ENCODE peak calls at places on chromosomes 3 and 15, in ten cellular contexts. E is cardiac muscle cell, I is right lobe of liver, N is AG04450, K is left lung, Z is endothelial cell of umbilical vein, L is lower lobe of right lung, Y is Panc1, M is ovary, C is body of pancreas. H is an unnamed sample. For H3K9me3, the result is how much of the 10 kb centered on the place peaks cover.

GRCh38 chr15:38608682-38609081 is 44.1 kb upstream of the RASGRP1 start:
- DNase-seq in E (no peak), I (no peak), N (no peak), K (no peak), Z (no peak), L (no peak), Y (no peak), M (no peak), C (no peak), H (no peak)

GRCh38 chr15:69163124-69163669 is 2.8 kb downstream of the GLCE start:
- DNase-seq in E (no peak), I (no peak), N (no peak), K (no peak), Z (no peak), L (no peak), Y (no peak), M (no peak), C (no peak), H (no peak)

GRCh38 chr3:121834734-121835709 is at the start of the genes EAF2 and IQCB1:
- DNase-seq in E (peak), I (peak), N (peak), K (peak), Z (peak), L (peak), Y (peak), M (peak), C (peak), H (peak)

GRCh38 chr3:112007641-112008040 is 8.9 kb downstream of the TAGLN3 start:
- DNase-seq in E (peak), I (no peak), N (no peak), K (no peak), Z (no peak), L (no peak), Y (no peak), M (no peak), C (peak), H (no peak)

GRCh38 chr3:120364821-120365220 is 15.7 kb upstream of the LRRC58 start:
- DNase-seq in E (peak), I (no peak), N (no peak), K (no peak), Z (no peak), L (no peak), Y (no peak), M (no peak), C (no peak), H (no peak)

GRCh38 chr3:128549283-128550112 is 56.5 kb upstream of the GATA2 start:
- DNase-seq in E (peak), I (peak), N (peak), K (peak), Z (peak), L (peak), Y (no peak), M (peak), C (peak), H (peak)

GRCh38 chr15:70533931-70534742 is 229.2 kb downstream of the UACA start:
- DNase-seq in E (no peak), I (no peak), N (no peak), K (no peak), Z (no peak), L (no peak), Y (no peak), M (no peak), C (no peak), H (no peak)

GRCh38 chr3:181719298-181719859 is 7.7 kb downstream of the SOX2 start:
- DNase-seq in E (no peak), I (no peak), N (no peak), K (no peak), Z (no peak), L (no peak), Y (no peak), M (no peak), C (no peak), H (no peak)

GRCh38 chr3:126961191-126961790 is 21.6 kb upstream of the PLXNA1 start:
- DNase-seq in E (peak), I (peak), N (no peak), K (peak), Z (no peak), L (peak), Y (no peak), M (peak), C (peak), H (peak)

GRCh38 chr15:78364233-78364632 is 24.1 kb downstream of the CRABP1 start:
- DNase-seq in E (no peak), I (no peak), N (no peak), K (no peak), Z (no peak), L (peak), Y (no peak), M (no peak), C (no peak), H (no peak)

GRCh38 chr3:172367205-172368105 is 80.8 kb downstream of the GHSR start:
- DNase-seq in E (peak), I (no peak), N (no peak), K (no peak), Z (peak), L (no peak), Y (no peak), M (no peak), C (no peak), H (no peak)

GRCh38 chr3:136513367-136513766 is 238.8 kb downstream of the STAG1 start:
- DNase-seq in E (no peak), I (no peak), N (no peak), K (no peak), Z (no peak), L (no peak), Y (no peak), M (no peak), C (no peak), H (no peak)

GRCh38 chr3:125340121-125340520 is 35.0 kb downstream of the ZNF148 start:
- DNase-seq in E (no peak), I (no peak), N (no peak), K (no peak), Z (no peak), L (no peak), Y (no peak), M (no peak), C (no peak), H (no peak)

GRCh38 chr3:185767324-185767688 is 57.5 kb downstream of the IGF2BP2 start:
- DNase-seq in E (no peak), I (no peak), N (no peak), K (no peak), Z (no peak), L (no peak), Y (no peak), M (no peak), C (no peak), H (no peak)

GRCh38 chr15:100350434-100351226 is 8.9 kb upstream of the ADAMTS17 start:
- DNase-seq in E (peak), I (no peak), N (no peak), K (no peak), Z (no peak), L (no peak), Y (no peak), M (no peak), C (peak), H (no peak)

GRCh38 chr3:169613053-169613803 is 50.3 kb downstream of the MECOM start:
- DNase-seq in E (no peak), I (no peak), N (no peak), K (no peak), Z (peak), L (no peak), Y (no peak), M (no peak), C (peak), H (no peak)

GRCh38 chr15:51884517-51885236 is 55.2 kb downstream of the TMOD3 start:
- DNase-seq in E (no peak), I (no peak), N (no peak), K (no peak), Z (peak), L (no peak), Y (no peak), M (no peak), C (no peak), H (no peak)

GRCh38 chr3:129035360-129036233 is 25.0 kb upstream of the GP9 start:
- DNase-seq in E (no peak), I (no peak), N (no peak), K (no peak), Z (no peak), L (no peak), Y (no peak), M (peak), C (no peak), H (no peak)

GRCh38 chr3:126360046-126360713 is 3.0 kb upstream of the KLF15 start:
- DNase-seq in E (no peak), I (peak), N (no peak), K (peak), Z (no peak), L (peak), Y (no peak), M (peak), C (no peak), H (peak)

GRCh38 chr15:47987908-47988532 is 132.8 kb upstream of the SLC24A5 start:
- DNase-seq in E (peak), I (no peak), N (peak), K (no peak), Z (peak), L (no peak), Y (peak), M (no peak), C (peak), H (no peak)

GRCh38 chr3:185200639-185201038 is 47.8 kb upstream of the C3orf70 start:
- DNase-seq in E (peak), I (no peak), N (no peak), K (no peak), Z (peak), L (no peak), Y (no peak), M (no peak), C (no peak), H (no peak)

GRCh38 chr15:71791975-71792374 is 18.4 kb upstream of the NR2E3 start:
- DNase-seq in E (no peak), I (no peak), N (no peak), K (no peak), Z (no peak), L (no peak), Y (no peak), M (no peak), C (no peak), H (no peak)

GRCh38 chr3:10581251-10581650 is 75.9 kb upstream of the ATP2B2 start:
- DNase-seq in E (peak), I (no peak), N (no peak), K (no peak), Z (no peak), L (no peak), Y (no peak), M (no peak), C (no peak), H (no peak)

GRCh38 chr15:80093854-80094418 is 34.5 kb downstream of the ZFAND6 start:
- DNase-seq in E (peak), I (no peak), N (no peak), K (peak), Z (peak), L (peak), Y (no peak), M (peak), C (peak), H (peak)

GRCh38 chr3:108153451-108153981 is 62.7 kb upstream of the CD47 start:
- DNase-seq in E (peak), I (no peak), N (peak), K (no peak), Z (peak), L (peak), Y (no peak), M (no peak), C (peak), H (no peak)

GRCh38 chr15:31081568-31082250 is 19.8 kb downstream of the TRPM1 start:
- DNase-seq in E (no peak), I (peak), N (no peak), K (peak), Z (no peak), L (no peak), Y (no peak), M (no peak), C (peak), H (no peak)

GRCh38 chr3:196774191-196774820 is 34.6 kb downstream of the PAK2 start:
- DNase-seq in E (peak), I (no peak), N (no peak), K (no peak), Z (peak), L (no peak), Y (peak), M (no peak), C (no peak), H (no peak)

GRCh38 chr3:81989274-81989673 is 227.8 kb upstream of the GBE1 start:
- DNase-seq in E (no peak), I (no peak), N (no peak), K (no peak), Z (no peak), L (no peak), Y (no peak), M (no peak), C (no peak), H (no peak)

GRCh38 chr15:70091649-70092461 is 5.9 kb downstream of the TLE3 start:
- DNase-seq in E (peak), I (peak), N (no peak), K (no peak), Z (peak), L (no peak), Y (no peak), M (no peak), C (no peak), H (no peak)

GRCh38 chr3:189269356-189269755 is 97.6 kb downstream of the TPRG1 start:
- DNase-seq in E (peak), I (no peak), N (no peak), K (no peak), Z (no peak), L (no peak), Y (no peak), M (no peak), C (no peak), H (no peak)

GRCh38 chr3:120145498-120146285 is 51.4 kb upstream of the GSK3B start:
- DNase-seq in E (no peak), I (no peak), N (no peak), K (no peak), Z (peak), L (no peak), Y (no peak), M (no peak), C (no peak), H (no peak)

GRCh38 chr3:48268381-48268935 is 27.6 kb downstream of the ZNF589 start:
- DNase-seq in E (no peak), I (no peak), N (no peak), K (peak), Z (no peak), L (peak), Y (no peak), M (no peak), C (no peak), H (no peak)

GRCh38 chr3:44477312-44478030 is at the start of gene ZNF445:
- DNase-seq in E (peak), I (peak), N (peak), K (peak), Z (peak), L (peak), Y (peak), M (peak), C (peak), H (peak)

GRCh38 chr3:5232570-5232969 is 45.1 kb downstream of the EDEM1 start:
- DNase-seq in E (no peak), I (no peak), N (no peak), K (no peak), Z (no peak), L (no peak), Y (no peak), M (no peak), C (peak), H (no peak)
- TF ChIP-seq CTCF in E (no peak), I (no peak), N (peak), K (no peak), Z (no peak), L (no peak), Y (peak), M (no peak), C (no peak), H (no peak)

GRCh38 chr3:151578495-151578894 is 117.6 kb upstream of the IGSF10 start:
- DNase-seq in E (no peak), I (no peak), N (no peak), K (no peak), Z (no peak), L (no peak), Y (no peak), M (no peak), C (no peak), H (no peak)
- H3K9me3 ChIP-seq in E (under half), I (under half), N (under half), K (under half), Z (under half), L (under half), Y (under half), M (under half), C (under half), H (under half)

GRCh38 chr3:13241621-13242363 is 168.6 kb upstream of the IQSEC1 start:
- DNase-seq in E (no peak), I (peak), N (no peak), K (no peak), Z (no peak), L (no peak), Y (no peak), M (no peak), C (no peak), H (no peak)
- TF ChIP-seq CTCF in E (no peak), I (no peak), N (no peak), K (no peak), Z (no peak), L (no peak), Y (no peak), M (no peak), C (no peak), H (no peak)

DNA sequence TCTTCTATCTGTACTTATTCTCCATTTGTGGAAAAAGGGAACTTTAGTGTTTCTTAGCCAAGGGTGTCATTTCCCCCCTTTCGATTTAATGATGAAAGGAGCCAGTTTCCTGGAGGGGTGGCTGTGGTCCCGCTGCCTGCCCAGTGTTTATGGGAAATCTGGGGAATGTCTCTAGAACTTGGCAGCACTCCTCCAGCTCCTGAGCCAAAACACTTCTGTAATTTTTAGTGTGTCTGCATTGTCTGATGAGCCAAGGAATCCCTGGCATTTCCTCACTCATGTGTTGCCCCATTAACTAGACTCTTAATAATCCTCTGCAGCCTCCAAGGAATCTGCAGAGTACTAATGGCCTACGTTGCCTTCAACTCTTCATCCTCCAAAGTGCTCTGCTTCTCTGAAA is 448.8 kb downstream of the GRM7 start:
- DNase-seq in E (peak), I (no peak), N (no peak), K (peak), Z (peak), L (no peak), Y (no peak), M (peak), C (peak), H (peak)
- H3K9me3 ChIP-seq in E (under half), I (under half), N (under half), K (under half), Z (under half), L (under half), Y (under half), M (under half), C (under half), H (under half)

GRCh38 chr15:43168192-43169107 is 16.8 kb upstream of the CCNDBP1 start:
- DNase-seq in E (no peak), I (no peak), N (no peak), K (no peak), Z (no peak), L (no peak), Y (no peak), M (no peak), C (peak), H (no peak)
- TF ChIP-seq CTCF in E (no peak), I (no peak), N (no peak), K (no peak), Z (no peak), L (no peak), Y (no peak), M (no peak), C (no peak), H (no peak)

DNA sequence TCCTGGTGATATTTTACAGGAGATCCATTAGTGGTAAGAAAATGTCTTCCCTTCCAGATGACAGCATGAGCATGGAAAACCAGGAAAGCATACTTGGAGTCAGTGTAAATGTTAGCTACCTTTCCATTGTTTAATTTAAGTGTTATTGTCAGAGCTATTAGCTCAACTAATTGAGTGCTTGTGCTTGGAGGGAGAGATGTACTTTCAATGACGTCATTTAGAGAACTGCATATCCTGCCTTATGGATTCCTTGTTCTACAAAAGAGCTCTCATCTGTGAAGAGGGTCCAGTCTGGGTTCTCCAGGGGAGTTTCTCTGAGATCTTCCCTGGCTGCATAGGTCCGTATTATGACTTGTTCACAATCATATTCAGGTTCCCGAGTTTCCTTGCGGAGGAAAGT is 687.2 kb downstream of the TBL1XR1 start:
- DNase-seq in E (no peak), I (no peak), N (no peak), K (no peak), Z (no peak), L (no peak), Y (no peak), M (no peak), C (no peak), H (no peak)
- H3K9me3 ChIP-seq in E (under half), I (under half), N (under half), K (half or more), Z (under half), L (under half), Y (under half), M (under half), C (under half), H (under half)

GRCh38 chr3:67704322-67704721 is 49.9 kb upstream of the SUCLG2 start:
- DNase-seq in E (no peak), I (peak), N (no peak), K (no peak), Z (no peak), L (no peak), Y (no peak), M (no peak), C (no peak), H (no peak)

GRCh38 chr3:67700596-67700995 is 46.2 kb upstream of the SUCLG2 start:
- DNase-seq in E (no peak), I (no peak), N (no peak), K (no peak), Z (no peak), L (no peak), Y (no peak), M (no peak), C (no peak), H (no peak)

DNA sequence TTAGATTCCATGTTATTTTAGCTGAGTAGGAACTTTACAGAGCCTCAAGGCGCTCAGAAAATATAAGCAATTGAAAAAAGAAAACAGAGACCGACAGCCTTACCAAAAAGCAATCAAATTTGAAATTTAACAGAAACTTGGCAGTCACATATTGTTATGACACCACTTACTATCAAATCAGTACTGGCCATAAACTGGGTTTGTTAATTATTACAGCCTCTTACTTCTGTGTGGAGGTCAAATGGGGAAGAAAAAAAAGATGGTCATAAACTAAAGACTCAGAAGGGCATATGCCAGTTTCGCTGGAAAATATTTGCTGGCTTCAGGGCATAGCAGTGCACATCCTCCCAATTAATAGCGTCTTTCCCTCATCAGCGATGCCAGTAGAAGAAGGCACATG is 45.5 kb upstream of the SUCLG2 start:
- DNase-seq in E (no peak), I (no peak), N (no peak), K (no peak), Z (no peak), L (no peak), Y (no peak), M (no peak), C (no peak), H (no peak)
- TF ChIP-seq CTCF in E (no peak), I (no peak), N (no peak), K (no peak), Z (no peak), L (no peak), Y (no peak), M (no peak), C (no peak), H (no peak)

GRCh38 chr3:31652296-31652695 is 119.6 kb downstream of the STT3B start:
- DNase-seq in E (no peak), I (no peak), N (no peak), K (no peak), Z (no peak), L (no peak), Y (no peak), M (no peak), C (no peak), H (no peak)
- H3K9me3 ChIP-seq in E (under half), I (under half), N (under half), K (half or more), Z (under half), L (half or more), Y (under half), M (under half), C (half or more), H (half or more)